ENCODE peak calls at places on chromosomes 2 and 18, in six cellular contexts. Q, D, K, N, X and V are unnamed samples.
A peak's percentile ranks its signal among the peaks of the same experiment; 100 is the strongest.

GRCh38 chr2:1010373-1011017 is 59.8 kb downstream of the SNTG2 start:
- DNase-seq in Q (no peak), D (no peak), K (no peak), N (no peak), X (peak; percentile 31), V (peak; percentile 4)

GRCh38 chr2:169077674-169078240 is 8.4 kb downstream of the DHRS9 start:
- DNase-seq in K (no peak), Q (no peak), D (no peak), N (no peak), X (no peak), V (no peak)

GRCh38 chr2:100418563-100418962 is 1.1 kb upstream of the CHST10 start:
- DNase-seq in N (no peak), K (no peak), D (no peak), Q (no peak), X (no peak), V (no peak)

GRCh38 chr2:224892574-224893204 is 149.6 kb downstream of the DOCK10 start:
- DNase-seq in D (no peak), N (no peak), X (no peak), K (no peak), Q (peak; percentile 51), V (no peak)

GRCh38 chr2:239143858-239144712 is 256.7 kb downstream of the HDAC4 start:
- DNase-seq in D (peak; percentile 53), X (peak; percentile 33), K (peak; percentile 57), N (peak; percentile 72), Q (peak; percentile 68), V (no peak)

GRCh38 chr2:148614332-148615049 is 30.1 kb upstream of the EPC2 start:
- DNase-seq in D (peak; percentile 39), X (no peak), Q (no peak), K (peak; percentile 80), N (no peak), V (peak; percentile 99)

GRCh38 chr2:65661980-65662653 is 229.7 kb upstream of the SPRED2 start:
- DNase-seq in Q (no peak), X (no peak), D (peak; percentile 13), N (no peak), K (peak; percentile 58), V (no peak)

GRCh38 chr18:75421656-75422055 is 5.8 kb downstream of the SMIM21 start:
- DNase-seq in Q (no peak), D (peak; percentile 57), K (no peak), X (no peak), N (no peak), V (no peak)

GRCh38 chr2:66569321-66569851 is 134.5 kb downstream of the MEIS1 start:
- DNase-seq in D (peak; percentile 85), X (no peak), N (no peak), Q (no peak), K (peak; percentile 97), V (no peak)

GRCh38 chr2:180938419-180938818 is 42.0 kb upstream of the UBE2E3 start:
- DNase-seq in K (peak; percentile 71), X (no peak), D (peak; percentile 79), N (no peak), Q (no peak), V (no peak)

GRCh38 chr2:218879881-218880748 is 537 bp upstream of the WNT10A start:
- DNase-seq in X (no peak), N (peak; percentile 67), D (no peak), K (no peak), Q (peak; percentile 57), V (no peak)

GRCh38 chr2:95075440-95075885 is 46.1 kb downstream of the MRPS5 start:
- DNase-seq in Q (no peak), K (no peak), D (no peak), X (no peak), N (no peak), V (peak; percentile 58)
- H2AFZ ChIP-seq in Q (no peak overlapping the region), K (no peak overlapping the region), D (no peak overlapping the region), X (no peak overlapping the region), N (no peak overlapping the region), V (no peak overlapping the region)

DNA sequence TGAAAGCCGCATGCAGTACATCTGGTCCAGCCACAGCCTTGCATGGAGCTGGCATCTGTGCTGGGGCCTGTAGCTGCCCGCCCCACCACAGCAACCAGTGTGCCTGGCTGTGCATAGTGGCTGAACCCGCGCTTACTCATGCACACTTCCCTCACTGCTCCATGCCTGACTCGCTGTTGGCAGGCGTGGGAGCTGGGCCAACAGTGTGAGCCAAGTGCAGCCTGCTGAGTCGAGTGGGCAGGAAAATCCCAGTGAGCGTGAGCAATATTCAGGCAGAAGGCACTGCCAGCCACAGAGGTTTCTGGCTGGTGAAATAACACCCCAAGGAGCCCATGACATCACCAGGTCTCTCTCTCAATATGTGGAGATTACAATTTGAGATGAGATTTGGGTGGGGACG is 1674.1 kb upstream of the TMEFF2 start:
- DNase-seq in Q (no peak), X (no peak), D (no peak), N (no peak), K (no peak), V (no peak)
- H2AK5ac ChIP-seq in Q (no peak overlapping the region), X (no peak overlapping the region), D (no peak overlapping the region), N (no peak overlapping the region), K (no peak overlapping the region), V (no peak overlapping the region)

GRCh38 chr2:183089192-183089851 is 10.8 kb downstream of the DUSP19 start:
- DNase-seq in Q (no peak), N (no peak), D (no peak), K (no peak), X (no peak), V (no peak)
- H2AFZ ChIP-seq in Q (no peak overlapping the region), N (peak overlapping the region; percentile 55), D (peak overlapping the region; percentile 63), K (no peak overlapping the region), X (no peak overlapping the region), V (no peak overlapping the region)

GRCh38 chr2:27323592-27324285 is 842 bp upstream of the MPV17 start:
- DNase-seq in D (no peak), N (no peak), X (no peak), K (no peak), Q (no peak), V (no peak)

GRCh38 chr2:27324720-27325119 is 1.8 kb upstream of the MPV17 start:
- DNase-seq in N (no peak), Q (no peak), X (no peak), D (no peak), K (no peak), V (no peak)

GRCh38 chr2:27322766-27323591 is at the start of gene MPV17:
- DNase-seq in K (peak; percentile 94), Q (peak; percentile 95), N (peak; percentile 88), X (peak; percentile 72), D (peak; percentile 91), V (peak; percentile 96)

GRCh38 chr2:27320958-27321543 is 1.8 kb downstream of the MPV17 start:
- DNase-seq in N (no peak), K (peak; percentile 98), X (no peak), Q (peak; percentile 84), D (peak; percentile 99), V (peak; percentile 97)

GRCh38 chr2:27322301-27322765 is 564 bp downstream of the MPV17 start:
- DNase-seq in N (no peak), K (peak; percentile 40), X (no peak), Q (no peak), D (peak; percentile 8), V (peak; percentile 5)
- H2AK5ac ChIP-seq in N (no peak overlapping the region), K (peak overlapping the region; percentile 88), X (peak overlapping the region; percentile 20), Q (no peak overlapping the region), D (peak overlapping the region; percentile 95), V (peak overlapping the region; percentile 77)

GRCh38 chr2:28391564-28392296 is 928 bp upstream of the FOSL2 start:
- DNase-seq in K (peak; percentile 88), X (peak; percentile 58), N (peak; percentile 69), D (peak; percentile 79), Q (peak; percentile 74), V (peak; percentile 85)
- H2AFZ ChIP-seq in K (peak overlapping the region; percentile 21), X (peak overlapping the region; percentile 95), N (no peak overlapping the region), D (peak overlapping the region; percentile 85), Q (no peak overlapping the region), V (peak overlapping the region; percentile 37)

GRCh38 chr2:76579911-76580310 is 869.2 kb upstream of the GCFC2 start:
- DNase-seq in N (no peak), K (no peak), X (no peak), D (no peak), Q (peak; percentile 59), V (no peak)

GRCh38 chr2:76584474-76584873 is 873.8 kb upstream of the GCFC2 start:
- DNase-seq in K (no peak), N (no peak), Q (no peak), X (no peak), D (no peak), V (no peak)
- H2AK5ac ChIP-seq in K (no peak overlapping the region), N (no peak overlapping the region), Q (no peak overlapping the region), X (no peak overlapping the region), D (no peak overlapping the region), V (no peak overlapping the region)

GRCh38 chr2:120683701-120684100 is 52.0 kb upstream of the GLI2 start:
- DNase-seq in Q (no peak), N (no peak), D (no peak), K (no peak), X (no peak), V (no peak)
- H2AFZ ChIP-seq in Q (no peak overlapping the region), N (no peak overlapping the region), D (no peak overlapping the region), K (no peak overlapping the region), X (no peak overlapping the region), V (no peak overlapping the region)

DNA sequence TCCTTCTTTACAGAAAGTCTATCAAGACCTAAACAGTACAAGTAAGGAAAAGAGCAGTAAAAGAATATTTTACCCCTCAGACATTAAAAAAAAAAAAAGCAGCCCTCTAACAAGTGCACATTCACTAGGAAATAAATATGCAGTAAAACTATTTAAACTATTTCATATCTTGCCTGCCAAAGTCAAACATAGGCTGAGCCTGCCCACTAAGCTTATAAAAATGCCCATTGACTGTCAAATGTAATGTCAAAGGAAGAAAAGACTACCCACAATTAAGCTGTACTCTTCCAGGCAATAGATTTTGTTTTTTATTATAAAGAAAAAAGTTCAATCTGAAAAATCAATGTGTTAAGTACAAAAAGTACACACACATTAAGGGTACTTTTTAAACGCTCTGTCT is 11.8 kb downstream of the ALS2 start:
- DNase-seq in D (peak; percentile 62), X (no peak), Q (no peak), N (no peak), K (no peak), V (no peak)
- H2AK5ac ChIP-seq in D (peak overlapping the region; percentile 7), X (no peak overlapping the region), Q (no peak overlapping the region), N (no peak overlapping the region), K (no peak overlapping the region), V (no peak overlapping the region)

DNA sequence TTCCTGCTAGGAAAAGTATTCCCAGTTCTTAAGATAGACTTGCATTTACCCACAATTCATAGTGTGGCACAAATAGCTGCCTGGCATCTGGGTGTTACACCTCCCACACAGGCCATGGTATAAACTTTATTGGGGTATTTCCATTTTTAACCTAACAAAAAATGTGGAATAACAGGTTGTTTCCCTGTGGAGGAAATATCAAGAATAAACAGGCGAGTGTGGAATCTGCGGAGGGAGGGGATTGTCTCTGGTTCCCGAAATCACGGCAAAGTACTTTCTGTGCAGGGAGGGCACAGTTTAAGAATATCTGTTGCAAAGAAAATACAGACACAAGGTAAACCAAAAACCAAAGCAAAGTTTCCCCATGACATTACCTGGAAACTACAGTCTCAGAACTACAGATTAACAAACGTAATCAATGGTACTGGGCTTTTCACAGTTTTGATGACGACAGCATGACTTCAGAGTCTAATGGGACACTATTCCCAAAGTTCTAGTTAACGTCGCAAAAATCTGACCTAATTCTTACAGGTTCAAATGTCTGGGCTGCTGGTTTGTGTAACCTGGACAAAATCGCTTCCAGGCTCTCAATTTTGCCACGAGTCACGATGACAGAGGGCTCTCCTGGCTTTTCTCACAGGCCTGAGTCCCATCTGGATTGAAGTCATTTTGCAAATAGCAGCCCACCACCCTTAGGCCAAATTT is 1.4 kb downstream of the STARD7 start:
- DNase-seq in Q (no peak), N (no peak), K (peak; percentile 54), X (no peak), D (no peak), V (no peak)
- H2AFZ ChIP-seq in Q (no peak overlapping the region), N (no peak overlapping the region), K (no peak overlapping the region), X (no peak overlapping the region), D (no peak overlapping the region), V (no peak overlapping the region)